ENCODE peak calls at places on chromosomes 13 and 19, in five cellular contexts. F is RPMI8226; H is stimulated activated naive CD8-positive, alpha-beta T cell treated with anti-CD3 and anti-CD28 coated beads, Interleukin-15, amount 100 ng/mL, for 72 hours; I is adrenal gland; T is left cardiac atrium. V is an unnamed sample.

GRCh38 chr13:100724568-100724967 is 50.0 kb upstream of the TMTC4 start:
- DNase-seq in T (no peak), F (no peak), I (no peak), H (no peak), V (no peak)

GRCh38 chr19:5977222-5977784 is 637 bp downstream of the RANBP3 start:
- DNase-seq in T (no peak), H (peak; percentile 27), F (no peak), I (no peak), V (no peak)

GRCh38 chr19:16715613-16716012 is 4.0 kb upstream of the NWD1 start:
- DNase-seq in I (no peak), T (no peak), H (peak; percentile 15), F (no peak), V (no peak)

GRCh38 chr13:41059896-41060722 is 1.2 kb upstream of the WBP4 start:
- DNase-seq in T (peak; percentile 94), I (peak; percentile 92), H (peak; percentile 85), F (peak; percentile 87), V (peak; percentile 93)

GRCh38 chr19:2512523-2513431 is 36.9 kb downstream of the GADD45B start:
- DNase-seq in T (no peak), F (no peak), I (no peak), H (no peak), V (no peak)

GRCh38 chr19:4676955-4677731 is 7.0 kb upstream of the MYDGF start:
- DNase-seq in H (peak; percentile 26), I (peak; percentile 62), T (peak; percentile 46), F (no peak), V (peak; percentile 64)

GRCh38 chr19:46347985-46348384 is 1.1 kb downstream of the PPP5C start:
- DNase-seq in I (no peak), T (no peak), H (no peak), F (no peak), V (no peak)

GRCh38 chr13:49828452-49828851 is 36.0 kb upstream of the KPNA3 start:
- DNase-seq in H (no peak), T (no peak), I (no peak), F (peak; percentile 23), V (no peak)

GRCh38 chr19:49430678-49431329 is 5.6 kb downstream of the GFY start:
- DNase-seq in I (no peak), H (peak; percentile 46), T (no peak), F (peak; percentile 26), V (no peak)

GRCh38 chr13:78589206-78589605 is 14.1 kb downstream of the POU4F1 start:
- DNase-seq in I (no peak), H (no peak), T (no peak), F (peak; percentile 53), V (no peak)

GRCh38 chr13:25916119-25916518 is 135.7 kb downstream of the SHISA2 start:
- DNase-seq in F (no peak), H (no peak), T (no peak), I (no peak), V (no peak)

GRCh38 chr19:18895828-18896341 is at the start of gene CERS1:
- DNase-seq in I (no peak), H (no peak), T (no peak), F (peak; percentile 37), V (no peak)

GRCh38 chr13:105642511-105642958 is 892.9 kb downstream of the EFNB2 start:
- DNase-seq in F (no peak), I (no peak), H (no peak), T (no peak), V (no peak)

GRCh38 chr19:11540642-11541041 is 2.0 kb downstream of the CNN1 start:
- DNase-seq in H (no peak), I (no peak), F (no peak), T (no peak), V (no peak)

GRCh38 chr13:77925616-77926015 is 7.0 kb upstream of the EDNRB start:
- DNase-seq in H (no peak), T (no peak), I (no peak), F (no peak), V (no peak)

GRCh38 chr13:72886272-72887062 is 104.5 kb downstream of the PIBF1 start:
- DNase-seq in H (no peak), I (no peak), F (no peak), T (no peak), V (no peak)

GRCh38 chr19:32830231-32831014 is 39.1 kb downstream of the SLC7A9 start:
- DNase-seq in T (no peak), I (peak; percentile 40), H (no peak), F (no peak), V (no peak)

GRCh38 chr13:80339578-80339840 is 1.4 kb downstream of the SPRY2 start:
- DNase-seq in F (no peak), I (no peak), T (no peak), H (no peak), V (no peak)

GRCh38 chr19:46493236-46494114 is 2.2 kb downstream of the PNMA8B start:
- DNase-seq in I (peak; percentile 66), H (peak; percentile 52), T (peak; percentile 64), F (peak; percentile 36), V (peak; percentile 55)

GRCh38 chr13:21341637-21342422 is 117.3 kb downstream of the ZDHHC20 start:
- DNase-seq in I (no peak), F (no peak), T (no peak), H (no peak), V (no peak)

GRCh38 chr19:49896863-49897621 is at the start of gene IL4I1:
- DNase-seq in F (peak; percentile 70), H (peak; percentile 86), I (no peak), T (no peak), V (no peak)

GRCh38 chr19:892243-892996 is 567 bp downstream of the MED16 start:
- DNase-seq in H (no peak), T (no peak), I (no peak), F (peak; percentile 26), V (no peak)

GRCh38 chr19:28257396-28257795 is 955.6 kb downstream of the UQCRFS1 start:
- DNase-seq in T (no peak), I (no peak), H (no peak), F (no peak), V (no peak)

GRCh38 chr13:34164585-34164984 is 346.6 kb downstream of the RFC3 start:
- DNase-seq in T (no peak), I (no peak), F (no peak), H (no peak), V (no peak)

GRCh38 chr13:28618595-28618994 is 40.3 kb upstream of the POMP start:
- DNase-seq in T (no peak), H (no peak), F (no peak), I (no peak), V (no peak)

GRCh38 chr19:55070755-55071502 is 4.7 kb upstream of the EPS8L1 start:
- DNase-seq in I (no peak), H (no peak), T (peak; percentile 41), F (peak; percentile 98), V (no peak)

GRCh38 chr13:110113284-110113764 is 193.6 kb downstream of the COL4A1 start:
- DNase-seq in H (no peak), F (no peak), T (no peak), I (no peak), V (no peak)

GRCh38 chr19:41533691-41534090 is 42.3 kb upstream of the CEACAM21 start:
- DNase-seq in I (no peak), F (no peak), T (no peak), H (no peak), V (no peak)

GRCh38 chr19:6639439-6639838 is 30.5 kb downstream of the TNFSF14 start:
- DNase-seq in T (no peak), H (peak; percentile 57), F (no peak), I (no peak), V (no peak)

GRCh38 chr13:82963466-82963865 is 918.8 kb downstream of the SLITRK1 start:
- DNase-seq in H (no peak), T (no peak), I (no peak), F (no peak), V (no peak)

GRCh38 chr19:7294571-7295212 is 478 bp upstream of the INSR start:
- DNase-seq in F (peak; percentile 91), T (peak; percentile 79), I (peak; percentile 74), H (peak; percentile 47), V (peak; percentile 88)

GRCh38 chr13:44927953-44928352 is 61.3 kb downstream of the NUFIP1 start:
- DNase-seq in H (no peak), F (no peak), I (no peak), T (no peak), V (no peak)